ENCODE peak calls at places on chromosomes 6 and 20, in seven cellular contexts. G is brain microvascular endothelial cell, K is lung, H is psoas muscle, O is pancreas, D is coronary artery, Z is MM.1S. S is an unnamed sample.

GRCh38 chr20:56428881-56429280 is 16.8 kb downstream of the CASS4 start:
- DNase-seq in H (no peak), D (no peak), Z (no peak), G (no peak), K (no peak), O (no peak), S (no peak)

GRCh38 chr6:137489410-137490371 is 4.5 kb downstream of the OLIG3 start:
- DNase-seq in K (no peak), O (no peak), G (no peak), Z (no peak), H (no peak), D (no peak), S (no peak)

GRCh38 chr6:167454003-167454402 is 129.1 kb downstream of the TTLL2 start:
- DNase-seq in K (no peak), H (no peak), D (no peak), Z (no peak), O (no peak), G (no peak), S (no peak)

GRCh38 chr6:32941412-32941784 is 570 bp upstream of the HLA-DMB start:
- DNase-seq in D (no peak), G (no peak), K (no peak), O (no peak), Z (peak), H (no peak), S (no peak)

GRCh38 chr6:74409447-74409846 is 713.4 kb downstream of the CD109 start:
- DNase-seq in K (no peak), D (no peak), H (no peak), O (no peak), G (peak), Z (peak), S (peak)

GRCh38 chr6:36196049-36196879 is at the start of gene BRPF3:
- DNase-seq in D (peak), K (peak), G (peak), Z (peak), H (peak), O (peak), S (no peak)

GRCh38 chr6:38773338-38773737 is 58.2 kb downstream of the DNAH8 start:
- DNase-seq in D (no peak), K (no peak), G (no peak), H (no peak), Z (peak), O (no peak), S (no peak)

GRCh38 chr20:50338479-50339195 is 148.0 kb downstream of the CEBPB start:
- DNase-seq in G (no peak), O (no peak), D (no peak), K (no peak), H (no peak), Z (peak), S (no peak)

GRCh38 chr6:46651006-46651405 is 1.6 kb downstream of the CYP39A1 start:
- DNase-seq in Z (no peak), H (no peak), O (no peak), K (no peak), G (no peak), D (no peak), S (no peak)

GRCh38 chr6:1321715-1322114 is 9.8 kb downstream of the FOXQ1 start:
- DNase-seq in H (no peak), O (no peak), K (no peak), G (no peak), Z (no peak), D (no peak), S (no peak)

GRCh38 chr6:101490857-101491256 is 97.3 kb downstream of the GRIK2 start:
- DNase-seq in H (no peak), G (no peak), Z (no peak), K (no peak), O (no peak), D (no peak), S (no peak)

DNA sequence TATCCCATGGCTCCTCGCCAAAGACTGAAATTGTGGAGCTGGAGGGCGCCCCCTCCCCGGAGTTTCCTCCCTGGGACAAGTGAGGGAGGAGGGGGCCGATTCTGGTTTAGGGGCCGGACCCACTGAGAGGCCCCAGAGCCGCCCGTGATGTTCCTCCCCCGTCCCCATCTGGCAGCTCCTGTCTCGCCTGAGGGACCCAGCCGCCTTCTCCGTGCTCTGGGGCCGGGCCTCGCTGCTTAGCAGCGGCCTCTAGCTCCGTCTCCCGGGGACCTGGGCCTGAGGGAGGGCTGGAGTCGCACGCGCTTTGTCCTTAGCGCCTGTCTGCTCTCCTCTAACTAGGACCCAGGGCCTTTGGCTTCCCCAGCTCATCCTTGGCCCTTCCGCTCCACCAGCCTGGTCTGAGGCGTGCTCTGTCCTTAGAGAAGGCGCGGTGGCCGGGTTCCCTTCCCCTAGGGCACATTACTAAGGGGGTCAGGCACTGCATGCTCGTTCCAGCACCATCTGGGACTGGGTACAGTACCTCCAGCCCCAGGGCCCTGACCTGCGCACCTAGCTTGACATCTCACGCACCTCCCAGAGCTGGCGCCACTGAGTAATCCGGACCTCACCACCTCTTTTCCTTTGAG is 29.8 kb downstream of the SLC12A5 start:
- DNase-seq in O (no peak), K (no peak), D (no peak), Z (no peak), G (no peak), H (no peak), S (no peak)
- H3K4me3 ChIP-seq in O (no peak), K (no peak), D (peak), Z (no peak), G (peak), H (peak), S (no peak)

GRCh38 chr20:38729767-38730166 is 5.5 kb downstream of the SLC32A1 start:
- DNase-seq in K (no peak), G (no peak), D (no peak), H (no peak), Z (no peak), O (no peak), S (no peak)

GRCh38 chr20:38730989-38731737 is 6.9 kb downstream of the SLC32A1 start:
- DNase-seq in O (peak), Z (peak), K (peak), G (peak), D (no peak), H (peak), S (no peak)

GRCh38 chr20:38728911-38729642 is 4.8 kb downstream of the SLC32A1 start:
- DNase-seq in D (no peak), O (no peak), G (no peak), H (no peak), K (no peak), Z (no peak), S (no peak)

GRCh38 chr20:38731738-38732113 is 7.4 kb downstream of the SLC32A1 start:
- DNase-seq in G (no peak), K (no peak), H (no peak), O (no peak), D (no peak), Z (no peak), S (no peak)

DNA sequence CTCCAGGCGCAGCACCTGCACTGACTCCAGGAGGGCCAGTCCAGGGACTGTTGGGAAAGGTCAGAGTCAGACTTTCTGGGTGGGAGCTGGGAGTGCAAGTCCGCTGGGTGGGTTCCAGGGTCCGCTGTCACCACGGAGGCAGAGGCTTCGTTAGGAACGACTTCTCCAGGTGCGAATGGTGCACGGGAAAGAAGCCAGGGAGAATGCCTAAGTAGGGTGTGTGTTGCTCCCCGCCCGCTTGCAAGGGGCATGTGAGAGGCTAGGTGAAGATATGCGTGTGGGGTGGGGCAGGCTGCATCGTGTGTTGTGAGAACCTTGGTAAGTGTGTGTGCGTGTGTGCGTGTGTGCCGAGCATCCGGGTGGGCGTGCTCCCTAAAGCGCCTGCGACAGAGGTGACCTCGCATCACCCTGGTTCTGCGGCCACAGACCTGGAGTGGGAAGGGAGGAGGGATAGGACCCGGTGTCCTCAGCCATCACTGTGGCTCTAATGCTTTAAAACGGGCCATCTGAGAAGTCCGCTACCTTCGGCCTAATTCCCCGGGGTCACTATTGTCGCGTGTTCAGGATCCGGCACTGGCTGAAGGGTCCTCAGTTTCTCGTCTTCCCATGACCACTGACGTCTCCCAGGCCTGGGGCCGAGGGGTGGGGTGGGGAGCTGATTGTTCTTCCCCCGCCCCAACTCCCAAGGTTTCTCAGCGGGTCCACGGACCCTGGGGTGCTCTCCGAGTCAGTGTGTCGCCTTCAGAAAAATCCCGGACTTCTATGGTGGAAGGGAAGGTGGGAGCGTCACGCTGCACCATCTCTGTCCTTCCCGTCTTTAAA is 6.1 kb downstream of the SLC32A1 start:
- DNase-seq in D (no peak), K (no peak), Z (no peak), H (no peak), G (no peak), O (no peak), S (no peak)
- TF ChIP-seq CTCF in D (no peak), K (no peak), Z (no peak), H (no peak), G (no peak), O (no peak), S (no peak)

GRCh38 chr6:4354181-4354580 is 218.8 kb upstream of the ECI2 start:
- DNase-seq in D (no peak), O (no peak), Z (no peak), K (no peak), G (no peak), H (no peak), S (no peak)
- H3K4me3 ChIP-seq in D (no peak), O (no peak), Z (no peak), K (no peak), G (no peak), H (no peak), S (no peak)

DNA sequence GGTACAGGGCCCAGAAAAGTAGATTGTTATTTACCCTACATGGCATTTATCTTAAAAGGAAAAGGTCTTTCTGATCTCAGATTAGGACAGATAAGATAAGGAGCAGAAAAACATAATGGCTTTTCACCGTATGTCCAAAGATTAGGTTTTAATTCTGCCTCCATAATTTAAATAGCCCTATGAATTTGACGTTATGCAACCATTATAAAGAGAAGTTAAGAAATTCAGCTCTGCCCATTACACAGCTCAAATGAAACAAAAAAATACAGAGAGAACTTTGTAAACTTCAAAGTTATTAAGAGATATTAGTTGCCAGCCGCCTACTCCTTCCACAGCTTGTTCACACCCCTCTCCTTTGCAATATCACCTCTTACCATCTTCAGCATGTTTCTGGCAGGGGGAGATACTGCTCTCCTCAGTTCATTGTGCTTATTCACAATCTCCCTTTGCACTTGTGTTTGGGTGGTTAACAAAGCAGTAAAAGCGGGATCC is 8.1 kb downstream of the CRISP3 start:
- DNase-seq in D (no peak), K (no peak), O (no peak), G (no peak), H (no peak), Z (no peak), S (no peak)
- TF ChIP-seq CTCF in D (no peak), K (no peak), O (no peak), G (no peak), H (no peak), Z (no peak), S (no peak)

DNA sequence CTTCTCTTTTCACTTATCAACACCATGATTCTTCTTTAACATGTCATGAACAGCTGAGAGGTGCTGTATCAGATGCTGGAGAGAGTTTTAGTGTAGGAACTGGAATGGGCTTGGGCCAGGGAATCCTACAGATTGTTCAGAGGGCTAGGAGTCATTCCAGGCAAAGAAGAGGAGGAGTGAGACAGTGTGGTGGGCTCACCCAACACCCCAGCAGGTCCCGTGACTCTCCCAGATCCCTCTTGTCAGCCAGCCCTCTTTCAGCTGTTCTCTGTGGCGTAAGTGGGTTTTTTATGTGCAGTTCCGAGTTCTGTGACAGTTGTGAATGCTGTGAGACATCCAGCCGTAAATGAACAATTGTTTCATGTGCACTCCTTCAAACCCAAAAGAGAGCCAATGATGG is 31.4 kb upstream of the CEP162 start:
- DNase-seq in O (no peak), Z (no peak), K (no peak), D (no peak), G (no peak), H (no peak), S (no peak)
- H3K4me3 ChIP-seq in O (no peak), Z (no peak), K (no peak), D (peak), G (no peak), H (no peak), S (no peak)

GRCh38 chr20:10412591-10413408 is 21.2 kb downstream of the MKKS start:
- DNase-seq in Z (no peak), G (peak), O (no peak), H (no peak), K (no peak), D (no peak), S (no peak)
- TF ChIP-seq CTCF in Z (no peak), G (peak), O (peak), H (no peak), K (no peak), D (no peak), S (no peak)

DNA sequence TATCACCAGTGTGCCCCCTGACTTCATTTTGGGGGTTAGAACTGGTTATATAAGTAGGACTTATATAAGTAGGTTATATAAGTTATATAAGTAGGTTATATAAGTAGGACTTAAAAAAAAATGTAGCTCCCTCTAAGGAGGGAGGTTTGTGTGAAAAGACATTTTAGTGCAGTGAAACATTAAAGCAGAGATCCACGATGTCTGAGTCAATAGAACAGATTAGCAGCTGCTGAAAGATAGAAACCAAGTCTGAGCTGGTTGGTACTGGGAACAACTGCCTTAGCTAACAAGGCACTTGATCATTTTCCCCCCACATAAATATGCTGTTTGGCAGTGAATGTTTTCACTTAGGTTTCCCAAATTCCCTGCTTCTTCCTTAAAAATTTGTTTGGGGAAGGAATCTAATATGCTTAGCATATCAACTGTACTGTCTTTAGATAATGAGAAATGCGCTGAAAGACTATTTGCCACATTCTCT is 2.1 kb upstream of the RPS12 start:
- DNase-seq in Z (no peak), D (no peak), O (no peak), H (no peak), G (peak), K (no peak), S (no peak)
- H3K4me3 ChIP-seq in Z (peak), D (peak), O (no peak), H (peak), G (peak), K (no peak), S (peak)

GRCh38 chr6:72140795-72141194 is 254.4 kb downstream of the RIMS1 start:
- DNase-seq in G (no peak), O (no peak), Z (no peak), H (no peak), K (no peak), D (no peak), S (no peak)
- TF ChIP-seq CTCF in G (no peak), O (no peak), Z (no peak), H (no peak), K (no peak), D (no peak), S (no peak)

DNA sequence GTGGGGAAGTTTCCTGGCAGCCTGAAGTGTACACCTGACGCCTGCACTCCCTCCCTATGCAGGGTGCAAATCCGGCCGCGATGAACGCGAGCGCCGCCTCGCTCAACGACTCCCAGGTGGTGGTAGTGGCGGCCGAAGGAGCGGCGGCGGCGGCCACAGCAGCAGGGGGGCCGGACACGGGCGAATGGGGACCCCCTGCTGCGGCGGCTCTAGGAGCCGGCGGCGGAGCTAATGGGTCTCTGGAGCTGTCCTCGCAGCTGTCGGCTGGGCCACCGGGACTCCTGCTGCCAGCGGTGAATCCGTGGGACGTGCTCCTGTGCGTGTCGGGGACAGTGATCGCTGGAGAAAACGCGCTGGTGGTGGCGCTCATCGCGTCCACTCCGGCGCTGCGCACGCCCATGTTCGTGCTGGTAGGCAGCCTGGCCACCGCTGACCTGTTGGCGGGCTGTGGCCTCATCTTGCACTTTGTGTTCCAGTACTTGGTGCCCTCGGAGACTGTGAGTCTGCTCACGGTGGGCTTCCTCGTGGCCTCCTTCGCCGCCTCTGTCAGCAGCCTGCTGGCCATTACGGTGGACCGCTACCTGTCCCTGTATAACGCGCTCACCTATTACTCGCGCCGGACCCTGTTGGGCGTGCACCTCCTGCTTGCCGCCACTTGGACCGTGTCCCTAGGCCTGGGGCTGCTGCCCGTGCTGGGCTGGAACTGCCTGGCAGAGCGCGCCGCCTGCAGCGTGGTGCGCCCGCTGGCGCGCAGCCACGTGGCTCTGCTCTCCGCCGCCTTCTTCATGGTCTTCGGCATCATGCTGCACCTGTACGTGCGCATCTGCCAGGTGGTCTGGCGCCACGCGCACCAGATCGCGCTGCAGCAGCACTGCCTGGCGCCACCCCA is 1.2 kb downstream of the GPR6 start:
- DNase-seq in O (peak), K (no peak), D (no peak), Z (no peak), H (no peak), G (no peak), S (no peak)
- H3K4me3 ChIP-seq in O (no peak), K (no peak), D (no peak), Z (no peak), H (no peak), G (no peak), S (no peak)

S was measured in AG04449.